ENCODE peak calls at places on chromosomes 1 and 21, in seven cellular contexts. U is prostate gland; V is CD4-positive, alpha-beta memory T cell; D is dorsolateral prefrontal cortex; B is tibial nerve; W is trophoblast cell; X is body of pancreas. G is an unnamed sample.

GRCh38 chr1:214377886-214378285 is 96.9 kb downstream of the SMYD2 start:
- DNase-seq in U (peak; percentile 32), V (no peak), D (no peak), B (no peak), W (peak; percentile 85), X (no peak), G (no peak)

GRCh38 chr21:45355573-45355972 is 49.4 kb upstream of the COL18A1 start:
- DNase-seq in U (no peak), V (no peak), D (no peak), B (no peak), W (no peak), X (no peak), G (no peak)

GRCh38 chr1:41540886-41541591 is 56.6 kb upstream of the EDN2 start:
- DNase-seq in U (no peak), V (peak; percentile 11), D (peak; percentile 28), B (no peak), W (no peak), X (peak; percentile 4), G (no peak)

GRCh38 chr1:117671781-117672501 is 66.1 kb downstream of the TENT5C start:
- DNase-seq in U (no peak), V (no peak), D (no peak), B (peak; percentile 20), W (no peak), X (peak; percentile 62), G (no peak)

GRCh38 chr1:13820456-13820855 is 120.5 kb downstream of the PRDM2 start:
- DNase-seq in U (no peak), V (no peak), D (no peak), B (no peak), W (no peak), X (no peak), G (no peak)

GRCh38 chr1:154157520-154158306 is 2.8 kb upstream of the NUP210L start:
- DNase-seq in U (no peak), V (peak; percentile 91), D (no peak), B (no peak), W (peak; percentile 41), X (no peak), G (peak; percentile 57)

GRCh38 chr1:226890331-226891108 is 20.1 kb downstream of the PSEN2 start:
- DNase-seq in U (no peak), V (no peak), D (no peak), B (no peak), W (peak; percentile 68), X (no peak), G (no peak)

GRCh38 chr1:180923024-180923841 is 10.5 kb downstream of the KIAA1614 start:
- DNase-seq in U (no peak), V (no peak), D (no peak), B (no peak), W (no peak), X (no peak), G (no peak)

GRCh38 chr1:9823943-9824701 is at the start of gene CLSTN1:
- DNase-seq in U (peak; percentile 90), V (peak; percentile 92), D (peak; percentile 89), B (peak; percentile 78), W (peak; percentile 95), X (peak; percentile 89), G (peak; percentile 82)

GRCh38 chr1:9823693-9823942 is 147 bp downstream of the CLSTN1 start:
- DNase-seq in U (no peak), V (no peak), D (no peak), B (no peak), W (no peak), X (no peak), G (no peak)

GRCh38 chr1:9821710-9822109 is 2.1 kb downstream of the CLSTN1 start:
- DNase-seq in U (no peak), V (no peak), D (no peak), B (no peak), W (no peak), X (no peak), G (no peak)

GRCh38 chr1:9822490-9822889 is 1.3 kb downstream of the CLSTN1 start:
- DNase-seq in U (no peak), V (no peak), D (no peak), B (no peak), W (no peak), X (no peak), G (no peak)

DNA sequence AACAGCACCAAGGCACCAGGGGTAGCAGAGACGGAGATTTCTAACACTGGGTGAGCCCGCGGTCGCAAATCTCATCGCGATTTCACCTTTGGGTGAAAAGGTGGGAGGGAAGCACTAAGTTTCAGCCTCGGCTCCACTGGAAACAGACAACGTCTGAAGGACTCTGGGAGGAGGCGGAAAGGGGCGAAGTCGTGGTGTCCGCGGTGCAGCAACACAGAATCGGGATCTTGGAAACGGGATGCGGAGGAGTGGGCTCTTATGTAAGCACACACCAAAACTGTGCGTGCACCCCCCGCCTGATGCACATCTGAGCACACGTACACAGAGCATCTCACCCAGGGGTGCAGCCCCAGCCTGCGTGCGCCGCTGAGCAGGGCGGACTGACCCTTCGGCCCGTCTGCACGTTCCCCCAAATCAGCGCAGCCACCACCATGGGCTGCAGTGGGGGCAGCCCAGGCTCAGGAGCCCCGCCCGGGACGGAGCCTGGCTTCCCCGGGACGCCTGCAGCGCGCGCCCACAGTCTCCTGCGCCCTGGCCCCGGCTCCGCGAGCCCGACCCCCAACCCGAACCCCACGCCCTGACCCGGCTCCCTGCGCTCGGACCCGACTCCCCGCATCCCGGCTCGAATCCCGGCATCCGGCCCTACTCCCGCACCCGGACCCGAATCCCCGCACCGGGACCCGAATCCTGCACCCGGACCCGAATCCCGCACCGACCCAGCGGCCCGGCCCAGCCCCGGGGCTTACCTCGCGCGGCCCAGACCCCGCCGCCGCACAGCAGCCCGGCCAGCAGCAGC is 670 bp downstream of the CLSTN1 start:
- DNase-seq in U (no peak), V (peak; percentile 49), D (peak; percentile 71), B (no peak), W (peak; percentile 24), X (no peak), G (peak; percentile 10)
- H3K27ac ChIP-seq in U (peak overlapping the region; percentile 74), V (peak overlapping the region; percentile 55), D (peak overlapping the region; percentile 91), B (peak overlapping the region; percentile 90), W (no peak overlapping the region), X (peak overlapping the region; percentile 94), G (peak overlapping the region; percentile 57)

GRCh38 chr1:115839706-115840095 is 1.2 kb downstream of the NHLH2 start:
- DNase-seq in U (no peak), V (no peak), D (no peak), B (no peak), W (no peak), X (no peak), G (no peak)

GRCh38 chr1:115838426-115838804 is 2.5 kb downstream of the NHLH2 start:
- DNase-seq in U (no peak), V (no peak), D (no peak), B (no peak), W (peak; percentile 21), X (no peak), G (no peak)

GRCh38 chr1:115837762-115838421 is 3.0 kb downstream of the NHLH2 start:
- DNase-seq in U (no peak), V (no peak), D (no peak), B (no peak), W (peak; percentile 45), X (no peak), G (no peak)

GRCh38 chr1:115837386-115837761 is 3.6 kb downstream of the NHLH2 start:
- DNase-seq in U (no peak), V (no peak), D (no peak), B (no peak), W (peak; percentile 51), X (no peak), G (no peak)

DNA sequence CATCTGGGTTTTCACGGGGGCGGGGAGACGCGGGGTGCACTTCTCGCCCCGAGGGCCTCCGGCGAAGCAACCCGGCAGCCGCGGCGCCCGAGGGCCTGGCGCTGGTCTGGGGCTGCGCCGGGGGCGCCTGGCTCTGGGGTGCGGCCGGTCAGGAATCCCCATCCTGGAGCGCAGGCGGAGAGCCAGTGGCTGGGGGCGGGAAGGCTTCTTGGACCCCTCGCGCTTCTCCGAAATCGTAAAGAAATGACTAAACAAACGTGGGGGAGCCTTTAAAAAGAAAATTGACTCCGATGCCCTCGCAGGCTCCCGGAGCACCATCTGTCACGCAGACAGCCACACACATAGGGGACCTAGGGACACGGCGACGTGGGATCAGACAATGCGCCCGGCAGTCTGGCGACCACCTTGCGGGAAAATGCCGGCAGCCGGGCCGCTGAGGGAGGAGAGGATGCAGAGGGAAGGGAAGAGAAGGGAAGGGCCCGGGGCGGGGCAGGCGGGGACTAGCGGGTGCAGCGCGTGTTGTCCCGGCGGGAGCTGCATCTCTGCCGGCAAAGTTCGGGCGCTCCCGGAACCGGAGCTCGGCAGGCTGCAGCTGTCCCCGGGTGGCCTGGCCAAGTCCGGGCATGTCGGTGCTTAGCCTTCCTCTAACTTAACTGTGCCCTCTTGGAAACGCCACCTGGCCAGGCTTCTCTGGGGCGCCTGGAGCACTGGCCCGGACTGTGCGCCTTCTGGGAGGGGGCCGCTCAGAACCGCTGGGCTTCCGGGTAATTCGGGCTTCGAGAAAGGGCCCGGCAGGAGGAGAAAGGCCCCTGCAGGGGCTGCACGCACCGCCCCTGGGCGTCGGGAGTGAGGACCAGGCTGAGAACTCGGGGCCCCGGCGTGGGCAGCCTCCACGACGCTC is 1.9 kb downstream of the NHLH2 start:
- DNase-seq in U (peak; percentile 64), V (no peak), D (no peak), B (no peak), W (peak; percentile 13), X (peak; percentile 26), G (no peak)
- H3K27me3 ChIP-seq in U (peaks cover 30% of the 10 kb centered on the region), V (peaks cover 27% of the 10 kb centered on the region), D (peaks cover 25% of the 10 kb centered on the region), B (peaks cover 91% of the 10 kb centered on the region), W (peaks cover 16% of the 10 kb centered on the region), X (peaks cover 55% of the 10 kb centered on the region), G (peaks cover 18% of the 10 kb centered on the region)

GRCh38 chr1:17205652-17206051 is 724 bp downstream of the PADI1 start:
- DNase-seq in U (no peak), V (no peak), D (no peak), B (no peak), W (no peak), X (no peak), G (no peak)

GRCh38 chr1:17207046-17207445 is 2.1 kb downstream of the PADI1 start:
- DNase-seq in U (no peak), V (no peak), D (no peak), B (peak; percentile 66), W (peak; percentile 32), X (peak; percentile 21), G (peak; percentile 31)

GRCh38 chr1:17204546-17205440 is at the start of gene PADI1:
- DNase-seq in U (no peak), V (no peak), D (peak; percentile 9), B (no peak), W (peak; percentile 52), X (no peak), G (no peak)

GRCh38 chr1:17207540-17207939 is 2.6 kb downstream of the PADI1 start:
- DNase-seq in U (no peak), V (no peak), D (no peak), B (no peak), W (no peak), X (no peak), G (no peak)

DNA sequence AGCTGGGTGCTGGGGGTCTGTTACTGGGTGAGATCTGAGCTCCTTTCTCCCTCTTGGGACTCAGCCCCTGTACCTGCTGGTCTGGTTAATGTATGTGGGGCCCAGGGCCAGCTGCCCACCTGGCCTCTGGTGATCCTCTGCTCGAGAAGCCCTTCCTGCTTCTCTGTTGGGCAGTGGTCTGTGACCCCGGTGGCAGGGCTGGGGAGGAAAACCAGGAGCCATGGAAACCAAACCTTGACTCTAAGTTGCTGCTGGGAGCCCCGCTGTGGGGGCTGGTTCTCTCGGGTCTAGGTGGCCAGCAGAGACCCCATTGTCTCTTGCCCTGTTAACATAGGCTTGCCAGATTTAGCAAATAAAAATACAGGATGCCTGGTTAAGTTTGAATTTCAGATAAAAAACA is 1.3 kb downstream of the PADI1 start:
- DNase-seq in U (no peak), V (no peak), D (no peak), B (no peak), W (no peak), X (no peak), G (no peak)
- H3K27ac ChIP-seq in U (no peak overlapping the region), V (no peak overlapping the region), D (no peak overlapping the region), B (no peak overlapping the region), W (no peak overlapping the region), X (no peak overlapping the region), G (no peak overlapping the region)

GRCh38 chr1:220892997-220893700 is 13.9 kb downstream of the HLX start:
- DNase-seq in U (no peak), V (no peak), D (no peak), B (no peak), W (no peak), X (no peak), G (no peak)
- H3K27me3 ChIP-seq in U (peaks cover 47% of the 10 kb centered on the region), V (peaks cover 12% of the 10 kb centered on the region), D (peaks cover 63% of the 10 kb centered on the region), B (peaks cover 93% of the 10 kb centered on the region), W (peaks cover 86% of the 10 kb centered on the region), X (peaks cover 42% of the 10 kb centered on the region), G (peaks cover 22% of the 10 kb centered on the region)

G was measured in CD8-positive, alpha-beta memory T cell.